ENCODE peak calls at places on chromosomes 4 and X, in seven cellular contexts. One of them, this sample, is unnamed. For H3K4me1, the result is how much of the 10 kb centered on the place peaks cover.

GRCh38 chrX:106957856-106958255 is 37.7 kb downstream of the CLDN2 start:
- DNase-seq in mesendoderm: no peak
- DNase-seq in neuronal stem cell: no peak
- DNase-seq in H1: no peak
- DNase-seq in IMR-90: peak
- DNase-seq in H9: no peak
- DNase-seq in trophoblast cell: no peak
- DNase-seq in this sample: no peak

GRCh38 chrX:14936561-14936960 is 63.3 kb downstream of the MOSPD2 start:
- DNase-seq in neuronal stem cell: no peak
- DNase-seq in trophoblast cell: peak
- DNase-seq in H9: no peak
- DNase-seq in IMR-90: peak
- DNase-seq in H1: no peak
- DNase-seq in mesendoderm: peak
- DNase-seq in this sample: peak

GRCh38 chr4:61468091-61468720 is 268.1 kb downstream of the ADGRL3 start:
- DNase-seq in trophoblast cell: peak
- DNase-seq in IMR-90: peak
- DNase-seq in neuronal stem cell: no peak
- DNase-seq in H1: no peak
- DNase-seq in mesendoderm: no peak
- DNase-seq in H9: no peak
- DNase-seq in this sample: peak

GRCh38 chr4:103904126-103904525 is 184.3 kb upstream of the TACR3 start:
- DNase-seq in trophoblast cell: no peak
- DNase-seq in IMR-90: no peak
- DNase-seq in mesendoderm: no peak
- DNase-seq in neuronal stem cell: no peak
- DNase-seq in H1: no peak
- DNase-seq in H9: no peak
- DNase-seq in this sample: no peak

GRCh38 chr4:102339018-102339417 is 6.3 kb downstream of the SLC39A8 start:
- DNase-seq in trophoblast cell: peak
- DNase-seq in H9: no peak
- DNase-seq in IMR-90: no peak
- DNase-seq in H1: no peak
- DNase-seq in neuronal stem cell: no peak
- DNase-seq in mesendoderm: no peak
- DNase-seq in this sample: no peak

GRCh38 chr4:96352051-96352517 is 512.2 kb downstream of the PDHA2 start:
- DNase-seq in neuronal stem cell: peak
- DNase-seq in H1: no peak
- DNase-seq in IMR-90: no peak
- DNase-seq in mesendoderm: peak
- DNase-seq in trophoblast cell: no peak
- DNase-seq in H9: peak
- DNase-seq in this sample: peak

GRCh38 chr4:71559957-71560541 is 221.2 kb downstream of the SLC4A4 start:
- DNase-seq in H9: no peak
- DNase-seq in neuronal stem cell: no peak
- DNase-seq in IMR-90: peak
- DNase-seq in H1: no peak
- DNase-seq in trophoblast cell: no peak
- DNase-seq in mesendoderm: no peak
- DNase-seq in this sample: peak

GRCh38 chrX:39476596-39476995 is 621.2 kb downstream of the BCOR start:
- DNase-seq in H9: peak
- DNase-seq in mesendoderm: peak
- DNase-seq in IMR-90: no peak
- DNase-seq in H1: no peak
- DNase-seq in neuronal stem cell: no peak
- DNase-seq in trophoblast cell: no peak
- DNase-seq in this sample: no peak

GRCh38 chr4:48470570-48470969 is 12.6 kb upstream of the SLC10A4 start:
- DNase-seq in H1: no peak
- DNase-seq in IMR-90: no peak
- DNase-seq in mesendoderm: no peak
- DNase-seq in H9: no peak
- DNase-seq in trophoblast cell: no peak
- DNase-seq in neuronal stem cell: no peak
- DNase-seq in this sample: no peak

GRCh38 chrX:10665681-10666080 is 45.3 kb upstream of the MID1 start:
- DNase-seq in mesendoderm: no peak
- DNase-seq in neuronal stem cell: no peak
- DNase-seq in H1: no peak
- DNase-seq in IMR-90: no peak
- DNase-seq in H9: no peak
- DNase-seq in trophoblast cell: no peak
- DNase-seq in this sample: no peak

DNA sequence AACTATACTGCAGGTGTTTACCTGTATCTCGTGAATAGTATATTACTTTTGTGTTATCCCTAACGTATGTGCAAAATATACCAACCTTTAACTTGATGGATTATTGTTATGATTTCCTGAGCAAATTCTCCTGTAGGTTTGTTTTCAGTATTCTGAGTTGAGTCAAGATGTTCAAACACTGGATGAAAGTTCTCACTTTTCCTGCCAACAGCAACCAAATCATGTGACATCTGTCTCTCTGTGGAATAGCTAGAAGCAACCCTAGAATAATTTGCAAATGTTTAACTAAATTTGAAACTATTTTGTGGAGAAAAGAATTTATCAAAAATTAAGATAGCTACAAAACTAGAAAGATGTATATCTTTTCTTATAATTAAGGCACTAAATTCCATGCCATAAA is 35.6 kb downstream of the BCLAF3 start:
- DNase-seq in H1: no peak
- DNase-seq in mesendoderm: no peak
- DNase-seq in neuronal stem cell: no peak
- DNase-seq in trophoblast cell: no peak
- DNase-seq in IMR-90: no peak
- DNase-seq in H9: no peak
- DNase-seq in this sample: no peak
- H2BK5ac ChIP-seq in H1: no peak
- H2BK5ac ChIP-seq in mesendoderm: no peak
- H2BK5ac ChIP-seq in neuronal stem cell: no peak
- H2BK5ac ChIP-seq in trophoblast cell: no peak
- H2BK5ac ChIP-seq in IMR-90: no peak
- H2BK5ac ChIP-seq in H9: no peak
- H2BK5ac ChIP-seq in this sample: no peak

DNA sequence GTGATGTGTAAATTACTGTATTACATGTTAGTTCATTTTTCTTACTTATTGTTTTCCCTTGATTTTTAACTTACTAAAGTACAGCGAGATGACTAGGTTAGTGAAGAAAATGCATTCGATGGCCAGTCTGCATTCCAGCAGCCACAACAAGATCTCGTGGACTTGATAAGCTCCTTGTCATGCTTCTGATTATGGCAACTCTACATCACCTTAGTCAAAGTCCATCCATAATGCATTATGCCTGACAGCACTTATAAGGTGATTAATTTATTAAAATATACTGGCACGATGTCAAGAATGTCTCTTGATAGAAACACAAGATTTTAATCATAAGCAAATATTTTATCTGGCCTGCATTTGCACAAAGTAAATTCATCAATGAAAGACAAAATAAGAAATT is 109.9 kb upstream of the NAP1L5 start:
- DNase-seq in mesendoderm: no peak
- DNase-seq in trophoblast cell: peak
- DNase-seq in H1: no peak
- DNase-seq in IMR-90: no peak
- DNase-seq in H9: no peak
- DNase-seq in neuronal stem cell: no peak
- DNase-seq in this sample: no peak
- H3K4me1 ChIP-seq in mesendoderm: under half
- H3K4me1 ChIP-seq in trophoblast cell: under half
- H3K4me1 ChIP-seq in H1: under half
- H3K4me1 ChIP-seq in IMR-90: under half
- H3K4me1 ChIP-seq in H9: under half
- H3K4me1 ChIP-seq in neuronal stem cell: under half
- H3K4me1 ChIP-seq in this sample: under half

DNA sequence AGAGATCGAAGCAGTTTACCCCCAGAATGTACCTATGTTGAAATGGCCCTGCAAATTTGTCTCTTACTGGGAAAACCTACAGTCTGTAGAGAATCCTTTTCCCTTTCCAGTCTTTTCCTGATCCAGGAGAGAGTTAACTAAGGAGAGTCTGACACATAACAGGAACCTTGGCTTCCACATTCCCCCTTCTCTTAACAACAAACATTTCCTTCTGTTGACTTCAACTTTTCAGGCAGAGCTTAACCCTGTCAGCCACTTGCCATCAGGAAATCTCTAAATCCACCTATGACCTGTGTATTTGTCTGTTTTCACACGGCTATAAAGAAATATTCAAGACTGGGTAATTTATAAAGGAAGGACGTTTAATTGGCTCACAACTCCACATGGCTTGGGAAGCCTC is 45.6 kb upstream of the GPR78 start:
- DNase-seq in trophoblast cell: no peak
- DNase-seq in IMR-90: no peak
- DNase-seq in H9: no peak
- DNase-seq in mesendoderm: peak
- DNase-seq in H1: no peak
- DNase-seq in neuronal stem cell: no peak
- DNase-seq in this sample: no peak
- H3K9ac ChIP-seq in trophoblast cell: no peak
- H3K9ac ChIP-seq in IMR-90: no peak
- H3K9ac ChIP-seq in H9: no peak
- H3K9ac ChIP-seq in mesendoderm: no peak
- H3K9ac ChIP-seq in H1: no peak
- H3K9ac ChIP-seq in neuronal stem cell: no peak
- H3K9ac ChIP-seq in this sample: peak

DNA sequence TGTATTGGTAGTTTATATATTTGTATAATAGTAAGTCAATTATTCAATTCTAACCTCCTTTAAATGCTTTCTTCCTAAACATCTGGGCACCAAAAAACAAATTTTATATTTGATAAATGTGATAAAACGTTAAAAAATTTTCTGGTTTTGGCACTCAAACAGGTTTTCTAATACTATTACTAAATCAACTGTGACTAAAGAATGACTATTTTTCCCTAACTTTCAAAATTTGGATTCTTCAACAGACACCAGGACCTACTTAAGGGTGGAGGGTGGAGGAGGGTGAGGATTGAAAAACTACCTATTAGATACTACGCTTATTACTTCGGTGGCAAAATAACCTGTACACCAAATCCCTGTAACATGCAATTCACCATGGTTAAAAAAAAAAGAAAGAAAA is 555.5 kb downstream of the IL15 start:
- DNase-seq in H9: no peak
- DNase-seq in H1: no peak
- DNase-seq in trophoblast cell: no peak
- DNase-seq in neuronal stem cell: no peak
- DNase-seq in IMR-90: no peak
- DNase-seq in mesendoderm: no peak
- DNase-seq in this sample: no peak
- H2BK5ac ChIP-seq in H9: no peak
- H2BK5ac ChIP-seq in H1: no peak
- H2BK5ac ChIP-seq in trophoblast cell: no peak
- H2BK5ac ChIP-seq in neuronal stem cell: no peak
- H2BK5ac ChIP-seq in IMR-90: no peak
- H2BK5ac ChIP-seq in mesendoderm: no peak
- H2BK5ac ChIP-seq in this sample: no peak

GRCh38 chr4:7873881-7874280 is 65.8 kb downstream of the AFAP1 start:
- DNase-seq in mesendoderm: no peak
- DNase-seq in IMR-90: peak
- DNase-seq in H9: no peak
- DNase-seq in H1: no peak
- DNase-seq in neuronal stem cell: no peak
- DNase-seq in trophoblast cell: no peak
- DNase-seq in this sample: no peak
- H3K4me1 ChIP-seq in mesendoderm: under half
- H3K4me1 ChIP-seq in IMR-90: under half
- H3K4me1 ChIP-seq in H9: under half
- H3K4me1 ChIP-seq in H1: under half
- H3K4me1 ChIP-seq in neuronal stem cell: under half
- H3K4me1 ChIP-seq in trophoblast cell: under half
- H3K4me1 ChIP-seq in this sample: under half

DNA sequence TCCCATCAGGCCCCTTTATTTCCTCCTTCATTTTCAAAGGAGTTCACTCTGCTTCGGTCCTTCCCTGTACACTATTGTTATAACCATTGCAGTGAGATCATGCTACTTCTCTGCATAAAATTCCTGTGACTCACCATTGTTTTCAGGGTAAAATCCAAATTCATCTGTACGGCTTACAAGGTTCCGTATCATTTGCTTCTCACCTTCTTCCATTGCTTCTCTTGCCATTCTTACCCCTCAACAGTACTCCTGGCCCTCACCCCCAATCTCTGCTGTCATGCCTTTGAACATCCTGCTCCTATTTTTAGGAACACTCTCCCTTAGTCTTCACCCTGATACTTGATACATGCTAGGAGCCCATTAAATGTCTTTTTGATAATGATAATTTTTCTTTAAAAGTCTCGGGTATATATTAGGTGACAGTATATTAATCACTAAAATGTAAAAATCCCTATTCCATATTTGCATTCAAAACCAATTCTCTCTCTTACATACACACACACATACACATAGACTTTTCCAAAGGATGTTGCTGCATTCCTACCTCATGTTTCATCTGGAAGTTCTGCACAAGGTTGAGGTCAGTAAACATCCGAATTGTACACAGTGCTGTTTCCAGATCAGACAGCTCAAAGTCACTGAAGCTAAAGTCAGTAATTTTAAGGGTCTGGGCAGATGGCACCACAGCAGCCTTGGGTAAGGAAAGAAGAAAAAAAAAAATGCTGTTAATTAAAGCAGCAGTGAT is 103.4 kb downstream of the PDE5A start:
- DNase-seq in mesendoderm: no peak
- DNase-seq in H1: no peak
- DNase-seq in H9: no peak
- DNase-seq in IMR-90: peak
- DNase-seq in neuronal stem cell: no peak
- DNase-seq in trophoblast cell: no peak
- DNase-seq in this sample: peak
- H3K9ac ChIP-seq in mesendoderm: no peak
- H3K9ac ChIP-seq in H1: no peak
- H3K9ac ChIP-seq in H9: no peak
- H3K9ac ChIP-seq in IMR-90: peak
- H3K9ac ChIP-seq in neuronal stem cell: no peak
- H3K9ac ChIP-seq in trophoblast cell: no peak
- H3K9ac ChIP-seq in this sample: peak

This sample was measured in mesenchymal stem cell.